ENCODE peak calls at places on chromosomes 3 and 15, in six cellular contexts. One of them, this sample, is unnamed.

GRCh38 chr3:106560451-106560966 is 691.7 kb upstream of the CBLB start:
- DNase-seq in AG09319: peak
- DNase-seq in iris pigment epithelial cell: peak
- DNase-seq in Kasumi-1: no peak
- DNase-seq in GM12865: no peak
- DNase-seq in amniotic epithelial cell: peak
- DNase-seq in this sample: peak

GRCh38 chr3:73500321-73500720 is 124.4 kb downstream of the PDZRN3 start:
- DNase-seq in AG09319: no peak
- DNase-seq in iris pigment epithelial cell: no peak
- DNase-seq in Kasumi-1: no peak
- DNase-seq in GM12865: no peak
- DNase-seq in amniotic epithelial cell: no peak
- DNase-seq in this sample: no peak

GRCh38 chr15:90986790-90987507 is 7.4 kb downstream of the PRC1 start:
- DNase-seq in AG09319: no peak
- DNase-seq in iris pigment epithelial cell: no peak
- DNase-seq in Kasumi-1: no peak
- DNase-seq in GM12865: peak
- DNase-seq in amniotic epithelial cell: no peak
- DNase-seq in this sample: no peak

GRCh38 chr3:73502609-73503560 is 121.9 kb downstream of the PDZRN3 start:
- DNase-seq in AG09319: no peak
- DNase-seq in iris pigment epithelial cell: peak
- DNase-seq in Kasumi-1: peak
- DNase-seq in GM12865: peak
- DNase-seq in amniotic epithelial cell: peak
- DNase-seq in this sample: peak

GRCh38 chr3:46935168-46935858 is 41.2 kb downstream of the CCDC12 start:
- DNase-seq in AG09319: peak
- DNase-seq in iris pigment epithelial cell: peak
- DNase-seq in Kasumi-1: peak
- DNase-seq in GM12865: no peak
- DNase-seq in amniotic epithelial cell: peak
- DNase-seq in this sample: peak

GRCh38 chr15:90774731-90775521 is 57.8 kb downstream of the BLM start:
- DNase-seq in AG09319: no peak
- DNase-seq in iris pigment epithelial cell: peak
- DNase-seq in Kasumi-1: no peak
- DNase-seq in GM12865: no peak
- DNase-seq in amniotic epithelial cell: peak
- DNase-seq in this sample: peak

GRCh38 chr3:21117397-21117796 is 633.6 kb downstream of the ZNF385D start:
- DNase-seq in AG09319: no peak
- DNase-seq in iris pigment epithelial cell: no peak
- DNase-seq in Kasumi-1: no peak
- DNase-seq in GM12865: no peak
- DNase-seq in amniotic epithelial cell: no peak
- DNase-seq in this sample: no peak

GRCh38 chr3:37599186-37599585 is 262.5 kb upstream of the CTDSPL start:
- DNase-seq in AG09319: no peak
- DNase-seq in iris pigment epithelial cell: no peak
- DNase-seq in Kasumi-1: no peak
- DNase-seq in GM12865: no peak
- DNase-seq in amniotic epithelial cell: no peak
- DNase-seq in this sample: no peak

GRCh38 chr15:91311986-91312385 is 211.9 kb downstream of the SV2B start:
- DNase-seq in AG09319: no peak
- DNase-seq in iris pigment epithelial cell: no peak
- DNase-seq in Kasumi-1: peak
- DNase-seq in GM12865: no peak
- DNase-seq in amniotic epithelial cell: no peak
- DNase-seq in this sample: no peak

GRCh38 chr3:28109829-28110228 is 131.6 kb upstream of the CMC1 start:
- DNase-seq in AG09319: no peak
- DNase-seq in iris pigment epithelial cell: no peak
- DNase-seq in Kasumi-1: no peak
- DNase-seq in GM12865: no peak
- DNase-seq in amniotic epithelial cell: no peak
- DNase-seq in this sample: no peak